ENCODE peak calls at places on chromosome 1, in nine cellular contexts. O, H, E, U, F, G, Y, Z and A are unnamed samples.

GRCh38 chr1:215569987-215570824 is 3.1 kb downstream of the KCTD3 start:
- DNase-seq in O (no peak), Y (no peak), F (no peak), E (no peak), G (no peak), U (no peak), H (no peak), Z (no peak), A (no peak)

GRCh38 chr1:47738560-47739182 is 258.5 kb downstream of the TRABD2B start:
- DNase-seq in Y (peak), H (no peak), U (peak), E (peak), Z (peak), G (no peak), O (no peak), F (no peak), A (peak)

GRCh38 chr1:39852214-39852791 is 31.0 kb downstream of the TRIT1 start:
- DNase-seq in Z (no peak), E (no peak), O (no peak), H (no peak), U (no peak), Y (no peak), F (no peak), G (no peak), A (no peak)

GRCh38 chr1:23198373-23198772 is 18.9 kb downstream of the HTR1D start:
- DNase-seq in H (no peak), Y (no peak), G (no peak), F (peak), U (no peak), E (peak), Z (no peak), O (no peak), A (peak)

GRCh38 chr1:204445860-204446412 is 34.3 kb upstream of the PPP1R15B start:
- DNase-seq in Y (no peak), G (peak), E (peak), Z (peak), O (no peak), H (peak), U (no peak), F (no peak), A (peak)

GRCh38 chr1:151534662-151535278 is 5.3 kb upstream of the TUFT1 start:
- DNase-seq in H (peak), Y (peak), E (peak), Z (peak), U (peak), F (no peak), O (peak), G (peak), A (peak)

GRCh38 chr1:86061660-86062059 is 94.9 kb downstream of the COL24A1 start:
- DNase-seq in Z (no peak), F (no peak), G (no peak), O (no peak), U (no peak), E (no peak), Y (no peak), H (no peak), A (no peak)

GRCh38 chr1:234610061-234610581 is at the start of gene IRF2BP2:
- DNase-seq in F (no peak), Z (peak), E (peak), U (peak), Y (peak), O (peak), G (peak), H (peak), A (peak)

GRCh38 chr1:179121159-179121938 is 39.5 kb downstream of the TOR3A start:
- DNase-seq in F (peak), O (no peak), Z (peak), U (no peak), Y (peak), E (no peak), G (no peak), H (peak), A (peak)

GRCh38 chr1:3750716-3751115 is 1.5 kb upstream of the CCDC27 start:
- DNase-seq in H (no peak), E (no peak), Z (no peak), Y (no peak), U (no peak), F (no peak), G (no peak), O (no peak), A (no peak)

GRCh38 chr1:94061513-94062443 is 59.2 kb downstream of the ABCA4 start:
- DNase-seq in F (no peak), G (peak), E (peak), O (peak), Z (peak), U (peak), Y (peak), H (no peak), A (peak)

GRCh38 chr1:164765557-164765956 is 206.6 kb downstream of the PBX1 start:
- DNase-seq in E (peak), Z (no peak), H (no peak), O (no peak), G (no peak), F (peak), Y (no peak), U (no peak), A (peak)

GRCh38 chr1:177255411-177255810 is 84.7 kb downstream of the BRINP2 start:
- DNase-seq in E (no peak), F (no peak), H (no peak), U (no peak), O (no peak), Z (no peak), G (no peak), Y (no peak), A (no peak)

GRCh38 chr1:40232444-40232843 is 15.3 kb upstream of the TMCO2 start:
- DNase-seq in H (peak), E (no peak), Y (no peak), U (no peak), G (peak), O (no peak), F (no peak), Z (no peak), A (no peak)

GRCh38 chr1:6951536-6951935 is 166.3 kb downstream of the CAMTA1 start:
- DNase-seq in G (no peak), Y (no peak), F (no peak), U (no peak), O (no peak), E (no peak), H (no peak), Z (no peak), A (no peak)

GRCh38 chr1:98090351-98090750 is 169.5 kb upstream of the DPYD start:
- DNase-seq in O (no peak), F (no peak), E (no peak), H (no peak), Z (no peak), G (no peak), Y (no peak), U (no peak), A (peak)

GRCh38 chr1:203491664-203492485 is 2.1 kb upstream of the OPTC start:
- DNase-seq in E (no peak), Y (no peak), O (no peak), G (no peak), F (no peak), Z (no peak), U (no peak), H (no peak), A (no peak)

GRCh38 chr1:154154534-154155181 is at the start of gene NUP210L:
- DNase-seq in G (no peak), Z (no peak), Y (no peak), E (peak), F (no peak), O (peak), U (no peak), H (no peak), A (no peak)

GRCh38 chr1:31932491-31933316 is 5.5 kb downstream of the PTP4A2 start:
- DNase-seq in Y (no peak), G (no peak), E (no peak), Z (no peak), H (no peak), O (no peak), F (no peak), U (no peak), A (no peak)

GRCh38 chr1:24964811-24965570 is 34.9 kb upstream of the RUNX3 start:
- DNase-seq in Y (no peak), F (peak), U (peak), E (no peak), G (peak), Z (no peak), O (no peak), H (peak), A (peak)

GRCh38 chr1:1748686-1749321 is 24.6 kb upstream of the CDK11A start:
- DNase-seq in H (no peak), O (no peak), E (peak), Y (no peak), G (no peak), U (no peak), F (no peak), Z (no peak), A (no peak)

GRCh38 chr1:94951509-94952208 is 24.7 kb upstream of the CNN3 start:
- DNase-seq in O (no peak), U (peak), E (no peak), Y (no peak), G (no peak), H (no peak), F (no peak), Z (no peak), A (peak)

GRCh38 chr1:187374130-187374529 is 545.4 kb downstream of the PLA2G4A start:
- DNase-seq in U (no peak), F (no peak), H (no peak), E (no peak), O (no peak), Y (no peak), Z (no peak), G (no peak), A (no peak)

GRCh38 chr1:155200920-155201319 is 6.8 kb downstream of the THBS3 start:
- DNase-seq in F (no peak), Y (no peak), U (no peak), G (no peak), O (no peak), H (no peak), E (no peak), Z (no peak), A (no peak)